ENCODE peak calls at places on chromosomes 7 and 10, in five cellular contexts. J is pons; C is activated T-cell treated with anti-CD3 and anti-CD28 coated beads, Interleukin-2, amount 50 U/mL, for 1 hour; B is right lobe of liver; N is retinal pigment epithelial cell. R is an unnamed sample.

GRCh38 chr10:104834580-104834979 is 193.5 kb downstream of the SORCS3 start:
- DNase-seq in J (no peak), C (no peak), B (no peak), N (no peak), R (no peak)

GRCh38 chr10:116787893-116788665 is 45.7 kb upstream of the HSPA12A start:
- DNase-seq in J (peak), C (peak), B (peak), N (peak), R (peak)

GRCh38 chr7:111593343-111593742 is 31.1 kb upstream of the IMMP2L start:
- DNase-seq in J (no peak), C (no peak), B (no peak), N (no peak), R (no peak)

GRCh38 chr7:157871681-157872080 is 534.9 kb downstream of the DNAJB6 start:
- DNase-seq in J (no peak), C (no peak), B (no peak), N (no peak), R (no peak)

GRCh38 chr7:147653456-147653855 is 937.1 kb upstream of the C7orf33 start:
- DNase-seq in J (no peak), C (no peak), B (no peak), N (no peak), R (no peak)

GRCh38 chr7:108570146-108570755 is 577 bp downstream of the DNAJB9 start:
- DNase-seq in J (peak), C (peak), B (peak), N (peak), R (peak)

GRCh38 chr10:58531084-58531695 is 18.5 kb downstream of the BICC1 start:
- DNase-seq in J (peak), C (no peak), B (peak), N (no peak), R (peak)

GRCh38 chr10:131997366-131998049 is 15.8 kb upstream of the BNIP3 start:
- DNase-seq in J (no peak), C (no peak), B (peak), N (peak), R (no peak)

GRCh38 chr7:157558061-157558460 is 221.3 kb downstream of the DNAJB6 start:
- DNase-seq in J (no peak), C (no peak), B (peak), N (no peak), R (no peak)

GRCh38 chr10:100859204-100859763 is 53.5 kb upstream of the SLF2 start:
- DNase-seq in J (no peak), C (no peak), B (no peak), N (no peak), R (no peak)

GRCh38 chr7:78607099-78607498 is 808.5 kb downstream of the PHTF2 start:
- DNase-seq in J (peak), C (no peak), B (no peak), N (no peak), R (no peak)

GRCh38 chr10:53521081-53521480 is 748.5 kb upstream of the MBL2 start:
- DNase-seq in J (no peak), C (no peak), B (no peak), N (no peak), R (no peak)

GRCh38 chr10:51425431-51425830 is 274.0 kb downstream of the CSTF2T start:
- DNase-seq in J (no peak), C (no peak), B (no peak), N (no peak), R (no peak)

GRCh38 chr7:90968871-90969270 is 295.4 kb upstream of the FZD1 start:
- DNase-seq in J (no peak), C (no peak), B (no peak), N (no peak), R (no peak)

GRCh38 chr10:126352446-126352845 is 35.8 kb downstream of the ADAM12 start:
- DNase-seq in J (no peak), C (no peak), B (no peak), N (no peak), R (no peak)

GRCh38 chr10:8768854-8769253 is 714.4 kb downstream of the GATA3 start:
- DNase-seq in J (no peak), C (no peak), B (no peak), N (peak), R (no peak)

GRCh38 chr7:7521259-7521658 is 14.4 kb downstream of the COL28A1 start:
- DNase-seq in J (no peak), C (no peak), B (no peak), N (no peak), R (no peak)

GRCh38 chr7:22589641-22590141 is 89.7 kb upstream of the STEAP1B start:
- DNase-seq in J (no peak), C (no peak), B (no peak), N (no peak), R (no peak)

GRCh38 chr7:99860281-99861127 is 16.3 kb downstream of the OR2AE1 start:
- DNase-seq in J (no peak), C (no peak), B (no peak), N (no peak), R (no peak)

GRCh38 chr7:29167721-29168120 is 21.4 kb upstream of the CPVL start:
- DNase-seq in J (no peak), C (no peak), B (no peak), N (no peak), R (no peak)

GRCh38 chr7:101728888-101729883 is 88.2 kb upstream of the CUX1 start:
- DNase-seq in J (no peak), C (no peak), B (no peak), N (peak), R (no peak)

R was measured in cerebellar cortex.